ENCODE peak calls at places on chromosomes 6 and 20, in eight cellular contexts. B is HEK293T; M is GM04504; O is epithelial cell of esophagus; X is lung; Y is NCI-H510A treated with DMSO at 0.1 percent for 48 hours; J is SJCRH30; I is stimulated activated CD8-positive, alpha-beta memory T cell treated with anti-CD3 and anti-CD28 coated beads, Interleukin-7, amount 100 ng/mL, for 1 hour. D is an unnamed sample.

GRCh38 chr20:54335299-54335698 is 127.4 kb downstream of the PFDN4 start:
- DNase-seq in B (no peak), M (no peak), O (peak), X (no peak), Y (no peak), J (no peak), I (no peak), D (no peak)

GRCh38 chr20:49608752-49609670 is 41.1 kb upstream of the PTGIS start:
- DNase-seq in B (peak), M (no peak), O (peak), X (peak), Y (peak), J (peak), I (peak), D (peak)

GRCh38 chr6:88246654-88247053 is 80.5 kb upstream of the CNR1 start:
- DNase-seq in B (no peak), M (no peak), O (no peak), X (no peak), Y (no peak), J (peak), I (no peak), D (no peak)

GRCh38 chr6:35977308-35977707 is 47.1 kb downstream of the SLC26A8 start:
- DNase-seq in B (no peak), M (no peak), O (no peak), X (no peak), Y (no peak), J (no peak), I (no peak), D (no peak)

GRCh38 chr6:116352515-116353471 is 18.0 kb upstream of the DSE start:
- DNase-seq in B (no peak), M (peak), O (peak), X (no peak), Y (no peak), J (no peak), I (no peak), D (no peak)

GRCh38 chr6:161029195-161029809 is 37.7 kb downstream of the MAP3K4 start:
- DNase-seq in B (no peak), M (peak), O (peak), X (no peak), Y (no peak), J (no peak), I (no peak), D (no peak)

GRCh38 chr6:8678466-8678865 is 243.1 kb upstream of the SLC35B3 start:
- DNase-seq in B (no peak), M (no peak), O (no peak), X (no peak), Y (no peak), J (no peak), I (no peak), D (no peak)

GRCh38 chr6:123810214-123810613 is 6.5 kb downstream of the NKAIN2 start:
- DNase-seq in B (no peak), M (no peak), O (peak), X (no peak), Y (peak), J (no peak), I (no peak), D (no peak)

GRCh38 chr6:3331498-3331897 is 72.8 kb downstream of the PSMG4 start:
- DNase-seq in B (no peak), M (no peak), O (no peak), X (no peak), Y (no peak), J (no peak), I (no peak), D (no peak)

GRCh38 chr6:19535351-19535750 is 301.8 kb upstream of the ID4 start:
- DNase-seq in B (no peak), M (no peak), O (no peak), X (no peak), Y (peak), J (no peak), I (no peak), D (no peak)

GRCh38 chr6:116246089-116246488 is 7.8 kb downstream of the TSPYL4 start:
- DNase-seq in B (no peak), M (no peak), O (no peak), X (no peak), Y (no peak), J (no peak), I (no peak), D (no peak)

GRCh38 chr6:54525731-54526130 is 217.5 kb downstream of the TINAG start:
- DNase-seq in B (no peak), M (peak), O (peak), X (no peak), Y (no peak), J (no peak), I (no peak), D (no peak)

GRCh38 chr6:137171824-137172733 is 1.4 kb downstream of the IL22RA2 start:
- DNase-seq in B (no peak), M (no peak), O (no peak), X (no peak), Y (no peak), J (no peak), I (no peak), D (no peak)

GRCh38 chr20:24796236-24796635 is 152.8 kb upstream of the CST7 start:
- DNase-seq in B (no peak), M (no peak), O (no peak), X (no peak), Y (no peak), J (no peak), I (no peak), D (no peak)

GRCh38 chr6:42162384-42162783 is 10.8 kb upstream of the GUCA1A start:
- DNase-seq in B (no peak), M (no peak), O (no peak), X (no peak), Y (no peak), J (no peak), I (no peak), D (no peak)

GRCh38 chr6:155194399-155194798 is 69.4 kb upstream of the CLDN20 start:
- DNase-seq in B (no peak), M (no peak), O (no peak), X (no peak), Y (no peak), J (no peak), I (no peak), D (no peak)

D was measured in neural crest cell.